ENCODE peak calls at places on chromosome 18, in six cellular contexts. R, B, T, F, G and X are unnamed samples.
A peak's percentile ranks its signal among the peaks of the same experiment; 100 is the strongest.

GRCh38 chr18:3345885-3346284 is 84.0 kb downstream of the MYL12B start:
- DNase-seq in R (no peak), B (no peak), T (no peak), F (no peak), G (no peak), X (no peak)

GRCh38 chr18:26419746-26420145 is 128.6 kb downstream of the KCTD1 start:
- DNase-seq in R (no peak), B (no peak), T (no peak), F (no peak), G (no peak), X (no peak)

GRCh38 chr18:77102246-77103040 is 30.1 kb downstream of the MBP start:
- DNase-seq in R (no peak), B (no peak), T (peak; percentile 65), F (peak; percentile 74), G (no peak), X (no peak)

GRCh38 chr18:32011193-32011592 is 7.4 kb upstream of the RNF125 start:
- DNase-seq in R (no peak), B (no peak), T (no peak), F (no peak), G (no peak), X (no peak)

GRCh38 chr18:79525556-79526467 is 130.1 kb downstream of the NFATC1 start:
- DNase-seq in R (no peak), B (no peak), T (peak; percentile 36), F (no peak), G (no peak), X (no peak)

GRCh38 chr18:68454511-68455228 is 260.2 kb downstream of the TMX3 start:
- DNase-seq in R (no peak), B (no peak), T (no peak), F (no peak), G (no peak), X (no peak)

GRCh38 chr18:31039426-31039825 is 3.1 kb downstream of the DSC3 start:
- DNase-seq in R (no peak), B (no peak), T (no peak), F (no peak), G (no peak), X (no peak)

GRCh38 chr18:68221116-68221724 is 493.7 kb downstream of the TMX3 start:
- DNase-seq in R (no peak), B (no peak), T (no peak), F (no peak), G (no peak), X (no peak)

GRCh38 chr18:62485684-62486083 is 37.1 kb upstream of the ZCCHC2 start:
- DNase-seq in R (peak; percentile 70), B (peak; percentile 60), T (peak; percentile 91), F (no peak), G (peak; percentile 40), X (peak; percentile 85)

GRCh38 chr18:32200766-32201165 is 10.9 kb downstream of the MEP1B start:
- DNase-seq in R (no peak), B (no peak), T (no peak), F (no peak), G (no peak), X (no peak)

GRCh38 chr18:74050807-74051206 is 96.8 kb downstream of the FBXO15 start:
- DNase-seq in R (no peak), B (no peak), T (no peak), F (no peak), G (no peak), X (no peak)

GRCh38 chr18:3605562-3606443 is 155.8 kb downstream of the TGIF1 start:
- DNase-seq in R (no peak), B (no peak), T (peak; percentile 67), F (no peak), G (no peak), X (peak; percentile 38)

GRCh38 chr18:28960146-28960545 is 783.2 kb upstream of the CDH2 start:
- DNase-seq in R (no peak), B (no peak), T (peak; percentile 71), F (no peak), G (no peak), X (no peak)

GRCh38 chr18:25329783-25330182 is 22.2 kb downstream of the ZNF521 start:
- DNase-seq in R (no peak), B (no peak), T (no peak), F (no peak), G (no peak), X (no peak)

GRCh38 chr18:66046025-66046602 is 295.3 kb downstream of the CDH7 start:
- DNase-seq in R (no peak), B (no peak), T (no peak), F (no peak), G (no peak), X (no peak)

GRCh38 chr18:32418148-32418547 is 52.5 kb downstream of the GAREM1 start:
- DNase-seq in R (no peak), B (no peak), T (no peak), F (no peak), G (peak; percentile 25), X (no peak)

GRCh38 chr18:27808678-27809077 is 368.3 kb downstream of the CDH2 start:
- DNase-seq in R (no peak), B (no peak), T (no peak), F (no peak), G (no peak), X (peak; percentile 15)

GRCh38 chr18:63253428-63254372 is 65.9 kb downstream of the BCL2 start:
- DNase-seq in R (no peak), B (no peak), T (no peak), F (no peak), G (no peak), X (no peak)

GRCh38 chr18:51070545-51070944 is 40.5 kb downstream of the SMAD4 start:
- DNase-seq in R (no peak), B (no peak), T (no peak), F (no peak), G (no peak), X (no peak)

GRCh38 chr18:4844320-4844719 is 352.7 kb downstream of the AKAIN1 start:
- DNase-seq in R (no peak), B (no peak), T (no peak), F (no peak), G (no peak), X (no peak)

GRCh38 chr18:48843162-48843561 is 107.6 kb downstream of the SMAD7 start:
- DNase-seq in R (no peak), B (no peak), T (no peak), F (no peak), G (no peak), X (no peak)

GRCh38 chr18:44852818-44853217 is 172.1 kb downstream of the SETBP1 start:
- DNase-seq in R (no peak), B (no peak), T (no peak), F (no peak), G (no peak), X (no peak)

GRCh38 chr18:49880656-49881055 is 67.3 kb upstream of the ACAA2 start:
- DNase-seq in R (peak; percentile 19), B (no peak), T (no peak), F (no peak), G (no peak), X (no peak)

GRCh38 chr18:2104620-2105462 is 466.5 kb downstream of the METTL4 start:
- DNase-seq in R (peak; percentile 84), B (peak; percentile 28), T (peak; percentile 58), F (no peak), G (peak; percentile 30), X (peak; percentile 65)

GRCh38 chr18:3538456-3538855 is 88.5 kb downstream of the TGIF1 start:
- DNase-seq in R (no peak), B (no peak), T (no peak), F (no peak), G (no peak), X (no peak)

GRCh38 chr18:11676867-11677266 is 12.2 kb upstream of the GNAL start:
- DNase-seq in R (peak; percentile 30), B (peak; percentile 19), T (no peak), F (no peak), G (no peak), X (peak; percentile 12)

GRCh38 chr18:36440614-36441013 is 143.1 kb downstream of the FHOD3 start:
- DNase-seq in R (no peak), B (no peak), T (no peak), F (no peak), G (no peak), X (no peak)

GRCh38 chr18:12478269-12479057 is 70.7 kb downstream of the PRELID3A start:
- DNase-seq in R (no peak), B (no peak), T (no peak), F (no peak), G (no peak), X (peak; percentile 14)

GRCh38 chr18:12038661-12039417 is 54.8 kb upstream of the ANKRD62 start:
- DNase-seq in R (peak; percentile 72), B (peak; percentile 64), T (peak; percentile 70), F (no peak), G (peak; percentile 68), X (peak; percentile 78)

GRCh38 chr18:71114550-71115210 is 825.8 kb downstream of the SOCS6 start:
- DNase-seq in R (no peak), B (no peak), T (no peak), F (no peak), G (no peak), X (no peak)
- H3K4me3 ChIP-seq in R (no peak overlapping the region), B (no peak overlapping the region), T (no peak overlapping the region), F (no peak overlapping the region), G (no peak overlapping the region), X (no peak overlapping the region)

GRCh38 chr18:39380186-39380714 is 1814.7 kb upstream of the CELF4 start:
- DNase-seq in R (no peak), B (no peak), T (no peak), F (no peak), G (no peak), X (no peak)
- TF ChIP-seq MYC in R (no peak), B (no peak), T (no peak), F (no peak), G (no peak), X (no peak)

DNA sequence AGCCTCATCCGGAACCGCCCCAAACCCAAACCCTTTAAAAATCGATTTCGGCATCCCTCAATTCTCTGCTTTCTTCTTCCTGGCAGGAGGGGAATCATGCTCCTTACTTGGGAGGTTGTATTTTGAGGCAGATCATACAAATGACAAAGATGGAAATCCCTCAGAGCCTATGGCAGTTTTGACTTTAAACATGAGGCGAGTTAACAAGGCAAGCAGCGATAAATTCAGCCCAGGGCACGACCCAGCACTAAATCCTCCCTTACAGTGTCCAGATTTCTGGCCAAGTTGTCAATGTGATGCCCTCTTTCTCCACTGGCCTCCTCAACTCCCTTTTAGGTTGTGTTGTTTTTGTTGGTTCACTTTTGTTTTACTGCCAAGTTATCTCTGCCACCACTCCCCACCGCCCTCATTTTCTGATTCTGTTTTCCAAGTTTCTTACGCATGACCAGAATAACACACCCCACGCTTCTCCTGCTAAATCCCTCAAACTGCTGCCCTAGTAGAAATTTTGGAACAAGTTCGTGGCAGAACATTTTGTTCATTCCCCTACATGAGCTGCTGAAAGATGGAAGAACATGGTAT is 68.3 kb downstream of the CTAGE1 start:
- DNase-seq in R (no peak), B (no peak), T (peak; percentile 64), F (no peak), G (no peak), X (no peak)
- H3K4me3 ChIP-seq in R (no peak overlapping the region), B (no peak overlapping the region), T (peak overlapping the region; percentile 33), F (no peak overlapping the region), G (no peak overlapping the region), X (no peak overlapping the region)

DNA sequence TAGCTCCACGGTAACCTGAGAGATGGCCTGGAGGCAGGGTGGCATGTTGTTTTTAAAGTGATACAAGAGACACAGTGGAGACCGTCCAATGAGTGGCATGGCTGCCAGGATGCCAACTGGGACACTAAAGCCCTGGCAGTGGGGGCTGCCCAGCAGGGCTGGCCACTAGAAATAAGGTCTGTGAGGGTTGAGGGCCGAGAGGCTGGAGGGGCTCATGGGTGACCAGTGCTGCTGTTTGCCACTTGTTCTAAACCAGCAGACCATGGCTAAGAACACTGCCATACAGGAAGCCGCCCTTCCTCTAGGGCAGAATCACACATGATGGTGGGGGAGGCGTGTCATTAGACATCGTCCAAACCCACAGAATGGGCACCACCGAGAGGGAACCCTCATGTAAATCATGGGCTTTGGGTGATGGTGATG is 71.9 kb downstream of the ALPK2 start:
- DNase-seq in R (no peak), B (no peak), T (no peak), F (peak; percentile 87), G (no peak), X (no peak)
- TF ChIP-seq MYC in R (no peak), B (no peak), T (no peak), F (no peak), G (no peak), X (no peak)